ENCODE peak calls at places on chromosomes 16 and 17, in six cellular contexts. V is coronary artery, K is H9, L is NCI-H2029, B is fibroblast of lung, G is heart right ventricle. A is an unnamed sample.

GRCh38 chr17:39139137-39139516 is 12.3 kb downstream of the PLXDC1 start:
- DNase-seq in V (no peak), K (no peak), L (no peak), B (peak; percentile 94), G (no peak), A (no peak)

GRCh38 chr16:61179571-61179970 is 856.7 kb downstream of the CDH8 start:
- DNase-seq in V (no peak), K (no peak), L (no peak), B (no peak), G (no peak), A (no peak)

GRCh38 chr16:2273484-2273883 is 5.6 kb upstream of the RNPS1 start:
- DNase-seq in V (no peak), K (no peak), L (no peak), B (no peak), G (no peak), A (no peak)

GRCh38 chr16:8958344-8958808 is 5.3 kb downstream of the USP7 start:
- DNase-seq in V (peak; percentile 77), K (no peak), L (no peak), B (peak; percentile 75), G (no peak), A (peak; percentile 11)

GRCh38 chr17:77631307-77631706 is 327.2 kb upstream of the TNRC6C start:
- DNase-seq in V (no peak), K (no peak), L (no peak), B (no peak), G (no peak), A (no peak)

GRCh38 chr16:75257886-75258806 is 6.7 kb upstream of the BCAR1 start:
- DNase-seq in V (no peak), K (no peak), L (no peak), B (no peak), G (no peak), A (no peak)

GRCh38 chr16:68644303-68644702 is 807 bp upstream of the CDH3 start:
- DNase-seq in V (no peak), K (peak; percentile 67), L (no peak), B (no peak), G (no peak), A (no peak)

GRCh38 chr16:66516172-66516807 is 33.6 kb downstream of the TK2 start:
- DNase-seq in V (no peak), K (no peak), L (no peak), B (peak; percentile 11), G (no peak), A (no peak)

GRCh38 chr17:79988163-79988971 is 47.3 kb downstream of the TBC1D16 start:
- DNase-seq in V (peak; percentile 70), K (no peak), L (peak; percentile 39), B (peak; percentile 81), G (no peak), A (peak; percentile 39)

A was measured in skeletal muscle cell.